ENCODE peak calls at places on chromosome 5, in eight cellular contexts. One of them, this sample, is unnamed.

GRCh38 chr5:32390819-32391591 is 53.5 kb downstream of the ZFR start:
- DNase-seq in activated T-cell treated with anti-CD3 and anti-CD28 coated beads for 48 hours: no peak
- DNase-seq in GM04503: peak
- DNase-seq in hepatocyte: peak
- DNase-seq in fibroblast of lung: peak
- DNase-seq in uterus: peak
- DNase-seq in sciatic nerve: no peak
- DNase-seq in T1000: no peak
- DNase-seq in this sample: no peak

GRCh38 chr5:58311526-58311925 is 148.4 kb downstream of the PLK2 start:
- DNase-seq in fibroblast of lung: no peak
- DNase-seq in GM04503: no peak
- DNase-seq in T1000: no peak
- DNase-seq in activated T-cell treated with anti-CD3 and anti-CD28 coated beads for 48 hours: no peak
- DNase-seq in hepatocyte: no peak
- DNase-seq in sciatic nerve: no peak
- DNase-seq in uterus: no peak
- DNase-seq in this sample: no peak

GRCh38 chr5:170848033-170848432 is 13.8 kb upstream of the RANBP17 start:
- DNase-seq in uterus: no peak
- DNase-seq in hepatocyte: peak
- DNase-seq in activated T-cell treated with anti-CD3 and anti-CD28 coated beads for 48 hours: no peak
- DNase-seq in sciatic nerve: no peak
- DNase-seq in T1000: peak
- DNase-seq in fibroblast of lung: peak
- DNase-seq in GM04503: no peak
- DNase-seq in this sample: no peak

GRCh38 chr5:55441954-55442353 is 92.8 kb downstream of the PLPP1 start:
- DNase-seq in uterus: no peak
- DNase-seq in hepatocyte: no peak
- DNase-seq in fibroblast of lung: no peak
- DNase-seq in T1000: no peak
- DNase-seq in GM04503: no peak
- DNase-seq in sciatic nerve: no peak
- DNase-seq in activated T-cell treated with anti-CD3 and anti-CD28 coated beads for 48 hours: no peak
- DNase-seq in this sample: no peak

GRCh38 chr5:178289438-178289837 is 56.8 kb upstream of the PHYKPL start:
- DNase-seq in sciatic nerve: no peak
- DNase-seq in hepatocyte: no peak
- DNase-seq in fibroblast of lung: no peak
- DNase-seq in T1000: no peak
- DNase-seq in GM04503: no peak
- DNase-seq in activated T-cell treated with anti-CD3 and anti-CD28 coated beads for 48 hours: no peak
- DNase-seq in uterus: no peak
- DNase-seq in this sample: no peak

GRCh38 chr5:107068782-107069181 is 602.0 kb downstream of the EFNA5 start:
- DNase-seq in fibroblast of lung: no peak
- DNase-seq in activated T-cell treated with anti-CD3 and anti-CD28 coated beads for 48 hours: no peak
- DNase-seq in hepatocyte: no peak
- DNase-seq in sciatic nerve: no peak
- DNase-seq in uterus: no peak
- DNase-seq in T1000: no peak
- DNase-seq in GM04503: no peak
- DNase-seq in this sample: no peak

GRCh38 chr5:33764786-33765185 is 127.0 kb downstream of the ADAMTS12 start:
- DNase-seq in T1000: no peak
- DNase-seq in activated T-cell treated with anti-CD3 and anti-CD28 coated beads for 48 hours: no peak
- DNase-seq in GM04503: no peak
- DNase-seq in sciatic nerve: no peak
- DNase-seq in fibroblast of lung: no peak
- DNase-seq in hepatocyte: no peak
- DNase-seq in uterus: no peak
- DNase-seq in this sample: no peak

GRCh38 chr5:178431777-178432155 is 158.4 kb downstream of the COL23A1 start:
- DNase-seq in uterus: no peak
- DNase-seq in activated T-cell treated with anti-CD3 and anti-CD28 coated beads for 48 hours: no peak
- DNase-seq in T1000: no peak
- DNase-seq in sciatic nerve: no peak
- DNase-seq in fibroblast of lung: peak
- DNase-seq in hepatocyte: no peak
- DNase-seq in GM04503: peak
- DNase-seq in this sample: no peak

GRCh38 chr5:80184235-80185023 is 71.4 kb downstream of the SERINC5 start:
- DNase-seq in GM04503: no peak
- DNase-seq in fibroblast of lung: no peak
- DNase-seq in hepatocyte: peak
- DNase-seq in T1000: no peak
- DNase-seq in uterus: no peak
- DNase-seq in sciatic nerve: no peak
- DNase-seq in activated T-cell treated with anti-CD3 and anti-CD28 coated beads for 48 hours: no peak
- DNase-seq in this sample: no peak

GRCh38 chr5:177336112-177336511 is 15.4 kb downstream of the LMAN2 start:
- DNase-seq in GM04503: no peak
- DNase-seq in activated T-cell treated with anti-CD3 and anti-CD28 coated beads for 48 hours: peak
- DNase-seq in T1000: no peak
- DNase-seq in uterus: no peak
- DNase-seq in fibroblast of lung: no peak
- DNase-seq in hepatocyte: no peak
- DNase-seq in sciatic nerve: no peak
- DNase-seq in this sample: no peak

GRCh38 chr5:73256462-73257260 is 83.7 kb downstream of the TMEM174 start:
- DNase-seq in fibroblast of lung: peak
- DNase-seq in hepatocyte: no peak
- DNase-seq in T1000: no peak
- DNase-seq in uterus: no peak
- DNase-seq in GM04503: no peak
- DNase-seq in activated T-cell treated with anti-CD3 and anti-CD28 coated beads for 48 hours: no peak
- DNase-seq in sciatic nerve: no peak
- DNase-seq in this sample: no peak

GRCh38 chr5:34740306-34740891 is 84.3 kb downstream of the RAI14 start:
- DNase-seq in GM04503: no peak
- DNase-seq in fibroblast of lung: no peak
- DNase-seq in uterus: peak
- DNase-seq in hepatocyte: no peak
- DNase-seq in activated T-cell treated with anti-CD3 and anti-CD28 coated beads for 48 hours: no peak
- DNase-seq in sciatic nerve: no peak
- DNase-seq in T1000: no peak
- DNase-seq in this sample: no peak

GRCh38 chr5:170809551-170809950 is 26.0 kb downstream of the GABRP start:
- DNase-seq in uterus: no peak
- DNase-seq in GM04503: no peak
- DNase-seq in T1000: no peak
- DNase-seq in activated T-cell treated with anti-CD3 and anti-CD28 coated beads for 48 hours: no peak
- DNase-seq in fibroblast of lung: peak
- DNase-seq in hepatocyte: peak
- DNase-seq in sciatic nerve: no peak
- DNase-seq in this sample: no peak

GRCh38 chr5:87243161-87243877 is 24.4 kb upstream of the RASA1 start:
- DNase-seq in T1000: no peak
- DNase-seq in uterus: no peak
- DNase-seq in hepatocyte: peak
- DNase-seq in GM04503: peak
- DNase-seq in activated T-cell treated with anti-CD3 and anti-CD28 coated beads for 48 hours: no peak
- DNase-seq in sciatic nerve: no peak
- DNase-seq in fibroblast of lung: peak
- DNase-seq in this sample: no peak

GRCh38 chr5:80569961-80570786 is at the start of gene ANKRD34B:
- DNase-seq in uterus: no peak
- DNase-seq in fibroblast of lung: peak
- DNase-seq in GM04503: no peak
- DNase-seq in sciatic nerve: no peak
- DNase-seq in hepatocyte: peak
- DNase-seq in T1000: no peak
- DNase-seq in activated T-cell treated with anti-CD3 and anti-CD28 coated beads for 48 hours: peak
- DNase-seq in this sample: no peak

GRCh38 chr5:171676286-171676944 is 109.2 kb upstream of the SMIM23 start:
- DNase-seq in sciatic nerve: no peak
- DNase-seq in activated T-cell treated with anti-CD3 and anti-CD28 coated beads for 48 hours: no peak
- DNase-seq in hepatocyte: no peak
- DNase-seq in T1000: no peak
- DNase-seq in uterus: no peak
- DNase-seq in fibroblast of lung: no peak
- DNase-seq in GM04503: no peak
- DNase-seq in this sample: no peak

GRCh38 chr5:1294839-1295649 is at the start of gene TERT:
- DNase-seq in activated T-cell treated with anti-CD3 and anti-CD28 coated beads for 48 hours: peak
- DNase-seq in fibroblast of lung: no peak
- DNase-seq in GM04503: no peak
- DNase-seq in T1000: no peak
- DNase-seq in uterus: no peak
- DNase-seq in sciatic nerve: peak
- DNase-seq in hepatocyte: peak
- DNase-seq in this sample: peak

GRCh38 chr5:42143361-42143760 is 218.3 kb downstream of the FBXO4 start:
- DNase-seq in uterus: no peak
- DNase-seq in hepatocyte: no peak
- DNase-seq in T1000: no peak
- DNase-seq in activated T-cell treated with anti-CD3 and anti-CD28 coated beads for 48 hours: no peak
- DNase-seq in sciatic nerve: no peak
- DNase-seq in fibroblast of lung: no peak
- DNase-seq in GM04503: no peak
- DNase-seq in this sample: no peak

GRCh38 chr5:141475625-141476131 is at the start of gene PCDHGC3:
- DNase-seq in hepatocyte: peak
- DNase-seq in GM04503: peak
- DNase-seq in uterus: peak
- DNase-seq in fibroblast of lung: peak
- DNase-seq in sciatic nerve: peak
- DNase-seq in T1000: peak
- DNase-seq in activated T-cell treated with anti-CD3 and anti-CD28 coated beads for 48 hours: peak
- DNase-seq in this sample: no peak

GRCh38 chr5:14729448-14730385 is 65.2 kb downstream of the OTULIN start:
- DNase-seq in fibroblast of lung: no peak
- DNase-seq in hepatocyte: no peak
- DNase-seq in T1000: no peak
- DNase-seq in sciatic nerve: no peak
- DNase-seq in GM04503: no peak
- DNase-seq in activated T-cell treated with anti-CD3 and anti-CD28 coated beads for 48 hours: no peak
- DNase-seq in uterus: no peak
- DNase-seq in this sample: no peak

GRCh38 chr5:14868771-14869170 is 2.8 kb downstream of the ANKH start:
- DNase-seq in GM04503: no peak
- DNase-seq in uterus: no peak
- DNase-seq in activated T-cell treated with anti-CD3 and anti-CD28 coated beads for 48 hours: no peak
- DNase-seq in fibroblast of lung: no peak
- DNase-seq in T1000: no peak
- DNase-seq in sciatic nerve: no peak
- DNase-seq in hepatocyte: peak
- DNase-seq in this sample: no peak

GRCh38 chr5:170104710-170105109 is 987 bp upstream of the FOXI1 start:
- DNase-seq in sciatic nerve: no peak
- DNase-seq in activated T-cell treated with anti-CD3 and anti-CD28 coated beads for 48 hours: no peak
- DNase-seq in fibroblast of lung: no peak
- DNase-seq in GM04503: no peak
- DNase-seq in hepatocyte: no peak
- DNase-seq in uterus: no peak
- DNase-seq in T1000: no peak
- DNase-seq in this sample: no peak

GRCh38 chr5:26482817-26483375 is 555.5 kb downstream of the CDH9 start:
- DNase-seq in activated T-cell treated with anti-CD3 and anti-CD28 coated beads for 48 hours: no peak
- DNase-seq in uterus: no peak
- DNase-seq in fibroblast of lung: peak
- DNase-seq in hepatocyte: peak
- DNase-seq in GM04503: no peak
- DNase-seq in T1000: no peak
- DNase-seq in sciatic nerve: no peak
- DNase-seq in this sample: no peak

GRCh38 chr5:115788440-115788839 is 28.0 kb downstream of the CDO1 start:
- DNase-seq in uterus: no peak
- DNase-seq in activated T-cell treated with anti-CD3 and anti-CD28 coated beads for 48 hours: no peak
- DNase-seq in hepatocyte: no peak
- DNase-seq in T1000: no peak
- DNase-seq in sciatic nerve: no peak
- DNase-seq in fibroblast of lung: no peak
- DNase-seq in GM04503: no peak
- DNase-seq in this sample: no peak

GRCh38 chr5:179668404-179668803 is 12.4 kb downstream of the CBY3 start:
- DNase-seq in hepatocyte: peak
- DNase-seq in activated T-cell treated with anti-CD3 and anti-CD28 coated beads for 48 hours: peak
- DNase-seq in sciatic nerve: no peak
- DNase-seq in T1000: no peak
- DNase-seq in fibroblast of lung: peak
- DNase-seq in GM04503: peak
- DNase-seq in uterus: no peak
- DNase-seq in this sample: peak

GRCh38 chr5:81835813-81836458 is 85.0 kb upstream of the SSBP2 start:
- DNase-seq in uterus: no peak
- DNase-seq in T1000: no peak
- DNase-seq in sciatic nerve: no peak
- DNase-seq in fibroblast of lung: peak
- DNase-seq in activated T-cell treated with anti-CD3 and anti-CD28 coated beads for 48 hours: no peak
- DNase-seq in GM04503: no peak
- DNase-seq in hepatocyte: no peak
- DNase-seq in this sample: no peak

GRCh38 chr5:131262953-131263541 is 806 bp upstream of the CDC42SE2 start:
- DNase-seq in activated T-cell treated with anti-CD3 and anti-CD28 coated beads for 48 hours: no peak
- DNase-seq in hepatocyte: no peak
- DNase-seq in fibroblast of lung: no peak
- DNase-seq in GM04503: no peak
- DNase-seq in uterus: no peak
- DNase-seq in sciatic nerve: no peak
- DNase-seq in T1000: no peak
- DNase-seq in this sample: no peak